ENCODE peak calls at places on chromosomes 3 and 15, in five cellular contexts. W is HepG2, F is HCT116, V is K562, U is SK-N-SH. R is an unnamed sample. For H3K4me1 and H4K20me1, the result is how much of the 10 kb centered on the place peaks cover.

GRCh38 chr15:66298803-66299251 is 5.5 kb downstream of the DIS3L start:
- DNase-seq in W (no peak), F (no peak), V (no peak), U (peak), R (no peak)

GRCh38 chr15:60020736-60021135 is 16.6 kb downstream of the FOXB1 start:
- DNase-seq in W (no peak), F (no peak), V (no peak), U (no peak), R (no peak)

GRCh38 chr15:92226020-92226612 is 167.6 kb upstream of the ST8SIA2 start:
- DNase-seq in W (peak), F (peak), V (peak), U (peak), R (peak)

GRCh38 chr15:36926422-36926815 is 173.9 kb downstream of the MEIS2 start:
- DNase-seq in W (no peak), F (no peak), V (no peak), U (no peak), R (no peak)

GRCh38 chr15:89457086-89457485 is 39.3 kb downstream of the RHCG start:
- DNase-seq in W (peak), F (peak), V (peak), U (peak), R (peak)

GRCh38 chr15:79897380-79897678 is 515 bp upstream of the MTHFS start:
- DNase-seq in W (no peak), F (no peak), V (no peak), U (no peak), R (no peak)

GRCh38 chr15:82554351-82554750 is 14.1 kb upstream of the RPS17 start:
- DNase-seq in W (no peak), F (no peak), V (no peak), U (no peak), R (no peak)

GRCh38 chr3:8996216-8996615 is 32.9 kb upstream of the RAD18 start:
- DNase-seq in W (no peak), F (no peak), V (no peak), U (no peak), R (no peak)

GRCh38 chr15:55681631-55682030 is 61.3 kb downstream of the PRTG start:
- DNase-seq in W (no peak), F (no peak), V (no peak), U (no peak), R (no peak)

GRCh38 chr3:25033407-25034029 is 394.5 kb upstream of the RARB start:
- DNase-seq in W (peak), F (peak), V (no peak), U (peak), R (peak)

GRCh38 chr15:29825205-29825604 is 2.9 kb upstream of the TJP1 start:
- DNase-seq in W (no peak), F (no peak), V (no peak), U (no peak), R (no peak)

GRCh38 chr3:183385698-183386590 is 42.5 kb downstream of the MCF2L2 start:
- DNase-seq in W (peak), F (peak), V (peak), U (peak), R (peak)

GRCh38 chr15:29812384-29812694 is 9.9 kb downstream of the TJP1 start:
- DNase-seq in W (no peak), F (no peak), V (no peak), U (no peak), R (peak)

GRCh38 chr15:77107531-77108355 is 36.8 kb upstream of the TSPAN3 start:
- DNase-seq in W (peak), F (no peak), V (peak), U (peak), R (peak)

GRCh38 chr15:40103124-40103858 is 5.4 kb downstream of the BMF start:
- DNase-seq in W (no peak), F (no peak), V (no peak), U (peak), R (peak)

GRCh38 chr3:5187920-5188418 is 462 bp downstream of the EDEM1 start:
- DNase-seq in W (no peak), F (no peak), V (peak), U (peak), R (peak)

GRCh38 chr15:73897441-73898261 is 24.3 kb downstream of the TBC1D21 start:
- DNase-seq in W (peak), F (peak), V (peak), U (peak), R (peak)

GRCh38 chr3:99781761-99782160 is 35.9 kb upstream of the CMSS1 start:
- DNase-seq in W (no peak), F (no peak), V (no peak), U (no peak), R (no peak)

GRCh38 chr3:184259396-184259877 is 1.9 kb downstream of the CAMK2N2 start:
- DNase-seq in W (no peak), F (no peak), V (no peak), U (peak), R (no peak)

GRCh38 chr3:124577494-124578167 is 152.6 kb upstream of the UMPS start:
- DNase-seq in W (no peak), F (no peak), V (no peak), U (no peak), R (no peak)

GRCh38 chr3:108297636-108298035 is 1.3 kb downstream of the HHLA2 start:
- DNase-seq in W (no peak), F (no peak), V (no peak), U (no peak), R (peak)

GRCh38 chr3:182671942-182672341 is 121.4 kb upstream of the ATP11B start:
- DNase-seq in W (no peak), F (no peak), V (no peak), U (peak), R (no peak)

GRCh38 chr3:44477312-44478030 is at the start of gene ZNF445:
- DNase-seq in W (peak), F (peak), V (peak), U (peak), R (peak)

GRCh38 chr3:150180349-150180748 is 209.7 kb upstream of the PFN2 start:
- DNase-seq in W (peak), F (no peak), V (no peak), U (no peak), R (no peak)

GRCh38 chr3:122697952-122698625 is 17.4 kb downstream of the PARP14 start:
- DNase-seq in W (no peak), F (no peak), V (no peak), U (no peak), R (no peak)

GRCh38 chr3:153640689-153641308 is 478.8 kb downstream of the RAP2B start:
- DNase-seq in W (no peak), F (no peak), V (no peak), U (no peak), R (peak)

GRCh38 chr3:54777141-54777540 is 150.7 kb downstream of the LRTM1 start:
- DNase-seq in W (no peak), F (no peak), V (no peak), U (no peak), R (no peak)

GRCh38 chr3:194276768-194277546 is 74.2 kb downstream of the CPN2 start:
- DNase-seq in W (no peak), F (no peak), V (no peak), U (no peak), R (no peak)

GRCh38 chr3:69084326-69084667 is 440 bp upstream of the ARL6IP5 start:
- DNase-seq in W (peak), F (no peak), V (no peak), U (peak), R (no peak)

GRCh38 chr3:184377882-184378445 is at the start of gene THPO:
- DNase-seq in W (peak), F (no peak), V (peak), U (no peak), R (peak)

GRCh38 chr15:45831787-45832186 is 197.0 kb downstream of the SQOR start:
- DNase-seq in W (no peak), F (no peak), V (no peak), U (no peak), R (no peak)

GRCh38 chr15:96334017-96334704 is 3.7 kb downstream of the NR2F2 start:
- DNase-seq in W (no peak), F (no peak), V (no peak), U (no peak), R (peak)

GRCh38 chr3:10505050-10505790 is at the start of gene ATP2B2:
- DNase-seq in W (no peak), F (no peak), V (no peak), U (peak), R (peak)

GRCh38 chr15:38401101-38401500 is 52.8 kb upstream of the FAM98B start:
- DNase-seq in W (no peak), F (no peak), V (no peak), U (no peak), R (no peak)

GRCh38 chr3:173275740-173276139 is 121.8 kb upstream of the NLGN1 start:
- DNase-seq in W (peak), F (peak), V (peak), U (no peak), R (peak)

GRCh38 chr3:72896996-72897757 is 9.3 kb downstream of the GXYLT2 start:
- DNase-seq in W (no peak), F (no peak), V (no peak), U (peak), R (no peak)

GRCh38 chr3:51539291-51539891 is 872 bp downstream of the RAD54L2 start:
- DNase-seq in W (no peak), F (no peak), V (peak), U (peak), R (peak)

GRCh38 chr3:632571-633170 is 436.1 kb downstream of the CHL1 start:
- DNase-seq in W (peak), F (peak), V (peak), U (peak), R (peak)

GRCh38 chr3:116020495-116020894 is 397.2 kb downstream of the GAP43 start:
- DNase-seq in W (no peak), F (no peak), V (no peak), U (no peak), R (no peak)

GRCh38 chr3:128369106-128369708 is 97.5 kb downstream of the DNAJB8 start:
- DNase-seq in W (no peak), F (no peak), V (no peak), U (no peak), R (no peak)
- TF ChIP-seq REST in W (no peak), F (no peak), V (no peak), U (no peak), R (no peak)

GRCh38 chr3:152333928-152334327 is 65.2 kb downstream of the MBNL1 start:
- DNase-seq in W (no peak), F (no peak), V (no peak), U (no peak), R (no peak)

GRCh38 chr3:152338159-152338720 is 69.5 kb downstream of the MBNL1 start:
- DNase-seq in W (no peak), F (no peak), V (no peak), U (no peak), R (no peak)

GRCh38 chr3:152331975-152332374 is 63.2 kb downstream of the MBNL1 start:
- DNase-seq in W (no peak), F (no peak), V (no peak), U (no peak), R (no peak)

GRCh38 chr3:152335273-152335672 is 66.5 kb downstream of the MBNL1 start:
- DNase-seq in W (no peak), F (no peak), V (no peak), U (no peak), R (no peak)

GRCh38 chr3:152334761-152335160 is 66.0 kb downstream of the MBNL1 start:
- DNase-seq in W (no peak), F (no peak), V (no peak), U (no peak), R (no peak)
- H3K4me1 ChIP-seq in W (under half), F (under half), V (under half), U (under half), R (under half)

GRCh38 chr3:11606090-11606784 is 37.5 kb downstream of the VGLL4 start:
- DNase-seq in W (no peak), F (no peak), V (no peak), U (no peak), R (no peak)
- H4K20me1 ChIP-seq in W (under half), F (under half), V (under half), U (half or more), R (under half)

GRCh38 chr3:29338377-29338776 is 57.5 kb downstream of the RBMS3 start:
- DNase-seq in W (no peak), F (no peak), V (no peak), U (no peak), R (no peak)
- TF ChIP-seq REST in W (no peak), F (no peak), V (no peak), U (no peak), R (no peak)